ENCODE peak calls at places on chromosome 7, in four cellular contexts. One of them, this sample, is unnamed. For H3K4me1, the result is how much of the 10 kb centered on the place peaks cover.

GRCh38 chr7:10579561-10579960 is 394.1 kb upstream of the PHF14 start:
- DNase-seq in heart left ventricle: no peak
- DNase-seq in PC-9: no peak
- DNase-seq in GM23248: no peak
- DNase-seq in this sample: no peak

GRCh38 chr7:113083132-113083833 is 3.3 kb downstream of the GPR85 start:
- DNase-seq in heart left ventricle: no peak
- DNase-seq in PC-9: no peak
- DNase-seq in GM23248: no peak
- DNase-seq in this sample: no peak

GRCh38 chr7:119483364-119483763 is 789.6 kb upstream of the KCND2 start:
- DNase-seq in heart left ventricle: no peak
- DNase-seq in PC-9: no peak
- DNase-seq in GM23248: no peak
- DNase-seq in this sample: no peak

GRCh38 chr7:74028321-74028812 is 394 bp downstream of the ELN start:
- DNase-seq in heart left ventricle: peak
- DNase-seq in PC-9: no peak
- DNase-seq in GM23248: no peak
- DNase-seq in this sample: no peak

GRCh38 chr7:121547341-121548092 is 151.4 kb upstream of the FAM3C start:
- DNase-seq in heart left ventricle: no peak
- DNase-seq in PC-9: no peak
- DNase-seq in GM23248: peak
- DNase-seq in this sample: no peak

GRCh38 chr7:2970907-2971306 is 72.8 kb downstream of the CARD11 start:
- DNase-seq in heart left ventricle: no peak
- DNase-seq in PC-9: no peak
- DNase-seq in GM23248: no peak
- DNase-seq in this sample: no peak

GRCh38 chr7:30027065-30027456 is 559 bp upstream of the FKBP14 start:
- DNase-seq in heart left ventricle: no peak
- DNase-seq in PC-9: no peak
- DNase-seq in GM23248: peak
- DNase-seq in this sample: no peak

GRCh38 chr7:95396136-95397032 is at the start of gene PON3:
- DNase-seq in heart left ventricle: peak
- DNase-seq in PC-9: peak
- DNase-seq in GM23248: peak
- DNase-seq in this sample: peak

GRCh38 chr7:44348300-44348699 is 22.9 kb upstream of the CAMK2B start:
- DNase-seq in heart left ventricle: no peak
- DNase-seq in PC-9: peak
- DNase-seq in GM23248: peak
- DNase-seq in this sample: no peak

GRCh38 chr7:1813394-1814088 is 143.5 kb downstream of the ELFN1 start:
- DNase-seq in heart left ventricle: no peak
- DNase-seq in PC-9: no peak
- DNase-seq in GM23248: no peak
- DNase-seq in this sample: no peak

GRCh38 chr7:45642044-45642443 is 67.9 kb downstream of the ADCY1 start:
- DNase-seq in heart left ventricle: no peak
- DNase-seq in PC-9: no peak
- DNase-seq in GM23248: no peak
- DNase-seq in this sample: no peak

GRCh38 chr7:112550468-112551060 is 69.8 kb downstream of the LSMEM1 start:
- DNase-seq in heart left ventricle: no peak
- DNase-seq in PC-9: peak
- DNase-seq in GM23248: peak
- DNase-seq in this sample: no peak

GRCh38 chr7:98646465-98646864 is 29.4 kb downstream of the NPTX2 start:
- DNase-seq in heart left ventricle: no peak
- DNase-seq in PC-9: no peak
- DNase-seq in GM23248: no peak
- DNase-seq in this sample: no peak

GRCh38 chr7:85106719-85107118 is 80.1 kb downstream of the SEMA3D start:
- DNase-seq in heart left ventricle: no peak
- DNase-seq in PC-9: no peak
- DNase-seq in GM23248: no peak
- DNase-seq in this sample: no peak

GRCh38 chr7:25669954-25670841 is 441.9 kb upstream of the NPVF start:
- DNase-seq in heart left ventricle: peak
- DNase-seq in PC-9: no peak
- DNase-seq in GM23248: no peak
- DNase-seq in this sample: peak

GRCh38 chr7:46150721-46151120 is 229.6 kb upstream of the IGFBP3 start:
- DNase-seq in heart left ventricle: no peak
- DNase-seq in PC-9: no peak
- DNase-seq in GM23248: peak
- DNase-seq in this sample: no peak

GRCh38 chr7:78634073-78634472 is 819.4 kb downstream of the MAGI2 start:
- DNase-seq in heart left ventricle: no peak
- DNase-seq in PC-9: peak
- DNase-seq in GM23248: no peak
- DNase-seq in this sample: no peak

GRCh38 chr7:15508258-15508657 is 53.6 kb downstream of the AGMO start:
- DNase-seq in heart left ventricle: no peak
- DNase-seq in PC-9: no peak
- DNase-seq in GM23248: peak
- DNase-seq in this sample: no peak

GRCh38 chr7:22420008-22420407 is 63.1 kb upstream of the RAPGEF5 start:
- DNase-seq in heart left ventricle: no peak
- DNase-seq in PC-9: no peak
- DNase-seq in GM23248: no peak
- DNase-seq in this sample: no peak

GRCh38 chr7:101108961-101109360 is 17.9 kb upstream of the SERPINE1 start:
- DNase-seq in heart left ventricle: no peak
- DNase-seq in PC-9: peak
- DNase-seq in GM23248: peak
- DNase-seq in this sample: no peak

GRCh38 chr7:44748948-44749731 is 493 bp downstream of the ZMIZ2 start:
- DNase-seq in heart left ventricle: no peak
- DNase-seq in PC-9: no peak
- DNase-seq in GM23248: peak
- DNase-seq in this sample: peak

GRCh38 chr7:151520419-151521229 is 929 bp upstream of the RHEB start:
- DNase-seq in heart left ventricle: peak
- DNase-seq in PC-9: peak
- DNase-seq in GM23248: peak
- DNase-seq in this sample: peak

GRCh38 chr7:66771795-66772194 is 31.3 kb downstream of the RABGEF1 start:
- DNase-seq in heart left ventricle: no peak
- DNase-seq in PC-9: no peak
- DNase-seq in GM23248: no peak
- DNase-seq in this sample: no peak

GRCh38 chr7:151730591-151730990 is 146.3 kb downstream of the PRKAG2 start:
- DNase-seq in heart left ventricle: no peak
- DNase-seq in PC-9: no peak
- DNase-seq in GM23248: no peak
- DNase-seq in this sample: no peak

GRCh38 chr7:108094933-108095710 is 35.0 kb downstream of the LAMB4 start:
- DNase-seq in heart left ventricle: peak
- DNase-seq in PC-9: peak
- DNase-seq in GM23248: peak
- DNase-seq in this sample: no peak

GRCh38 chr7:108094375-108094774 is 35.8 kb downstream of the LAMB4 start:
- DNase-seq in heart left ventricle: no peak
- DNase-seq in PC-9: no peak
- DNase-seq in GM23248: peak
- DNase-seq in this sample: no peak

GRCh38 chr7:108097703-108098102 is 32.5 kb downstream of the LAMB4 start:
- DNase-seq in heart left ventricle: no peak
- DNase-seq in PC-9: no peak
- DNase-seq in GM23248: peak
- DNase-seq in this sample: no peak

GRCh38 chr7:108099650-108100049 is 30.5 kb downstream of the LAMB4 start:
- DNase-seq in heart left ventricle: no peak
- DNase-seq in PC-9: no peak
- DNase-seq in GM23248: peak
- DNase-seq in this sample: no peak

GRCh38 chr7:108096996-108097395 is 33.2 kb downstream of the LAMB4 start:
- DNase-seq in heart left ventricle: no peak
- DNase-seq in PC-9: no peak
- DNase-seq in GM23248: no peak
- DNase-seq in this sample: no peak
- H3K4me1 ChIP-seq in heart left ventricle: under half
- H3K4me1 ChIP-seq in PC-9: under half
- H3K4me1 ChIP-seq in GM23248: under half
- H3K4me1 ChIP-seq in this sample: under half

DNA sequence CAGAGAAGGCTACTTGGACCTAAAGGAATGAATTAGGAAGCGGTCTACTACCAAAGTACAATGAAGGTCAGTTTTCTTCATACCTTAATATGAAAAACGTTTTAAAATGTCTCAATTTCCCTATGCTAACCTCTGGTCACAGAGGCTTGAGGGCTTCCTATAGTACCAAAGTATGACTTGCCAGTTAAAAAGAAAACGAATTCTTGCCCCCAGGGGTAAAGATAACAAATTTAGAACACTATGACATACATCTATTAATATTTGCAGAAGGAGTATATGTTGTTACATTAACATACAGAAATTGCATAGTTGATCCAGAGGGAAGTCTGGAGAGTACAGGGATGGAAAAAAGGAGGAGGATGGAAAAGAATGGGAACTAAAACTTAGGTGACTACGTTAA is 13.8 kb upstream of the KMT2E start:
- DNase-seq in heart left ventricle: no peak
- DNase-seq in PC-9: no peak
- DNase-seq in GM23248: no peak
- DNase-seq in this sample: no peak
- H3K27ac ChIP-seq in heart left ventricle: no peak
- H3K27ac ChIP-seq in PC-9: no peak
- H3K27ac ChIP-seq in GM23248: peak
- H3K27ac ChIP-seq in this sample: no peak

DNA sequence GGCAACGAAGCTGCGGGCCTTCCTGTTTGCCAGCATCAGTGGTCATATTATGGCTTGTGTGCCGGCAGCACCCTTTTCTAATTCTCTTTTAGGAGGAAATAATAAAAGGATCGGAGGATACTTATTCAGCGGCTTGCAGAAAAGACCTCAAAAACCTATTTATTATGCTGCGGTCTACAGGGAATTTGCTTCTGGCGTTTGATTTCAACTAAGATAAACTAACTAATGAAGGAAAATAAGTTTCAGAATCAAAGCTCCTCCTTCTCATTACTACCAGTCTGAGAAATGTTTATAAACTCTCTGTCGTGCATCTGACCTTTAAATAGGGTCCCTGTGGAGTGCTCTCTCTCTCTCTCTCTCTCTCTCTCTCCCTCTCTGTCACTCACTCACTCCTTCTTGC is 335.0 kb upstream of the GLI3 start:
- DNase-seq in heart left ventricle: no peak
- DNase-seq in PC-9: no peak
- DNase-seq in GM23248: no peak
- DNase-seq in this sample: no peak
- H3K4me1 ChIP-seq in heart left ventricle: under half
- H3K4me1 ChIP-seq in PC-9: under half
- H3K4me1 ChIP-seq in GM23248: under half
- H3K4me1 ChIP-seq in this sample: under half

GRCh38 chr7:134936893-134937520 is 49.3 kb upstream of the AGBL3 start:
- DNase-seq in heart left ventricle: no peak
- DNase-seq in PC-9: no peak
- DNase-seq in GM23248: peak
- DNase-seq in this sample: no peak
- H3K27ac ChIP-seq in heart left ventricle: no peak
- H3K27ac ChIP-seq in PC-9: no peak
- H3K27ac ChIP-seq in GM23248: peak
- H3K27ac ChIP-seq in this sample: peak

GRCh38 chr7:92748509-92748908 is 87.9 kb downstream of the CDK6 start:
- DNase-seq in heart left ventricle: no peak
- DNase-seq in PC-9: no peak
- DNase-seq in GM23248: no peak
- DNase-seq in this sample: no peak

GRCh38 chr7:92742186-92742585 is 94.2 kb downstream of the CDK6 start:
- DNase-seq in heart left ventricle: no peak
- DNase-seq in PC-9: no peak
- DNase-seq in GM23248: no peak
- DNase-seq in this sample: no peak

GRCh38 chr7:92749327-92749730 is 87.0 kb downstream of the CDK6 start:
- DNase-seq in heart left ventricle: no peak
- DNase-seq in PC-9: no peak
- DNase-seq in GM23248: peak
- DNase-seq in this sample: no peak

GRCh38 chr7:92747041-92747835 is 89.1 kb downstream of the CDK6 start:
- DNase-seq in heart left ventricle: no peak
- DNase-seq in PC-9: no peak
- DNase-seq in GM23248: peak
- DNase-seq in this sample: no peak

GRCh38 chr7:92745241-92745640 is 91.1 kb downstream of the CDK6 start:
- DNase-seq in heart left ventricle: no peak
- DNase-seq in PC-9: no peak
- DNase-seq in GM23248: no peak
- DNase-seq in this sample: no peak
- H3K4me1 ChIP-seq in heart left ventricle: under half
- H3K4me1 ChIP-seq in PC-9: under half
- H3K4me1 ChIP-seq in GM23248: under half
- H3K4me1 ChIP-seq in this sample: under half

GRCh38 chr7:139112741-139113250 is 3.3 kb upstream of the ZC3HAV1 start:
- DNase-seq in heart left ventricle: no peak
- DNase-seq in PC-9: no peak
- DNase-seq in GM23248: no peak
- DNase-seq in this sample: no peak

GRCh38 chr7:139112316-139112715 is 2.8 kb upstream of the ZC3HAV1 start:
- DNase-seq in heart left ventricle: no peak
- DNase-seq in PC-9: no peak
- DNase-seq in GM23248: no peak
- DNase-seq in this sample: no peak

GRCh38 chr7:139109983-139110411 is 477 bp upstream of the ZC3HAV1 start:
- DNase-seq in heart left ventricle: no peak
- DNase-seq in PC-9: no peak
- DNase-seq in GM23248: no peak
- DNase-seq in this sample: no peak

GRCh38 chr7:139111885-139112284 is 2.4 kb upstream of the ZC3HAV1 start:
- DNase-seq in heart left ventricle: no peak
- DNase-seq in PC-9: no peak
- DNase-seq in GM23248: no peak
- DNase-seq in this sample: no peak

DNA sequence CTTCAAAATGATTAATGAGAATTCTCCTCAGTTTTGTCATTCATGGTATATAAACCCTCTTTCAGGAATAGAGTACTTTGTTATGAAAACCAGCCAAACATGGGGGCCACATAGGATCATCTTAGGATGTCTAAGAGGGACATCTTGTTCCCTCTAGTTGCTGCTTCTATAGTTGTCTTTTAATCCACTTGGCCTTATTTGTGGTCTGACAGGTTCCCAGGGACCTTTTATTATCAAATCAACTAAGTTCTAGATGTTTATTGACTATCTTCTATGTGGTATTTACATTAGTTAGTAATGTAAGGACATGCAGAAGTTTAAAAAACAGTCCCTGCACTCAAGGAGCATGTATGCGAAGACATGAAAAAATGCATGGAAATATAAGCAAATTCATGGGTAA is 1.6 kb upstream of the ZC3HAV1 start:
- DNase-seq in heart left ventricle: no peak
- DNase-seq in PC-9: no peak
- DNase-seq in GM23248: no peak
- DNase-seq in this sample: no peak
- H3K27ac ChIP-seq in heart left ventricle: no peak
- H3K27ac ChIP-seq in PC-9: no peak
- H3K27ac ChIP-seq in GM23248: no peak
- H3K27ac ChIP-seq in this sample: no peak

This sample was measured in right cardiac atrium.